ENCODE peak calls at places on chromosomes 3 and 15, in six cellular contexts. One of them, this sample, is unnamed.

GRCh38 chr3:11724615-11725339 is 81.1 kb upstream of the VGLL4 start:
- DNase-seq in CD4-positive, CD25-positive, alpha-beta regulatory T cell: no peak
- DNase-seq in sigmoid colon: no peak
- DNase-seq in endothelial cell of umbilical vein: no peak
- DNase-seq in neural progenitor cell: no peak
- DNase-seq in cardiac muscle cell: no peak
- DNase-seq in this sample: no peak

GRCh38 chr3:37491343-37491742 is 317.0 kb upstream of the LRRFIP2 start:
- DNase-seq in sigmoid colon: no peak
- DNase-seq in cardiac muscle cell: no peak
- DNase-seq in CD4-positive, CD25-positive, alpha-beta regulatory T cell: no peak
- DNase-seq in neural progenitor cell: no peak
- DNase-seq in endothelial cell of umbilical vein: no peak
- DNase-seq in this sample: no peak

GRCh38 chr15:39495871-39496459 is 84.9 kb upstream of the THBS1 start:
- DNase-seq in endothelial cell of umbilical vein: no peak
- DNase-seq in sigmoid colon: no peak
- DNase-seq in neural progenitor cell: no peak
- DNase-seq in cardiac muscle cell: no peak
- DNase-seq in CD4-positive, CD25-positive, alpha-beta regulatory T cell: no peak
- DNase-seq in this sample: no peak

GRCh38 chr3:148203263-148204010 is 494.3 kb upstream of the AGTR1 start:
- DNase-seq in CD4-positive, CD25-positive, alpha-beta regulatory T cell: no peak
- DNase-seq in cardiac muscle cell: no peak
- DNase-seq in endothelial cell of umbilical vein: no peak
- DNase-seq in sigmoid colon: no peak
- DNase-seq in neural progenitor cell: peak
- DNase-seq in this sample: no peak

GRCh38 chr3:158991146-158991705 is 189.4 kb downstream of the MFSD1 start:
- DNase-seq in neural progenitor cell: peak
- DNase-seq in sigmoid colon: no peak
- DNase-seq in cardiac muscle cell: no peak
- DNase-seq in CD4-positive, CD25-positive, alpha-beta regulatory T cell: no peak
- DNase-seq in endothelial cell of umbilical vein: no peak
- DNase-seq in this sample: peak

GRCh38 chr3:156665296-156665695 is 9.1 kb upstream of the TIPARP start:
- DNase-seq in cardiac muscle cell: no peak
- DNase-seq in sigmoid colon: no peak
- DNase-seq in neural progenitor cell: no peak
- DNase-seq in endothelial cell of umbilical vein: peak
- DNase-seq in CD4-positive, CD25-positive, alpha-beta regulatory T cell: no peak
- DNase-seq in this sample: no peak

GRCh38 chr3:173865900-173866498 is 468.5 kb downstream of the NLGN1 start:
- DNase-seq in sigmoid colon: no peak
- DNase-seq in CD4-positive, CD25-positive, alpha-beta regulatory T cell: no peak
- DNase-seq in endothelial cell of umbilical vein: no peak
- DNase-seq in cardiac muscle cell: no peak
- DNase-seq in neural progenitor cell: no peak
- DNase-seq in this sample: no peak

GRCh38 chr3:40336511-40337135 is 27.1 kb downstream of the EIF1B start:
- DNase-seq in neural progenitor cell: no peak
- DNase-seq in cardiac muscle cell: peak
- DNase-seq in sigmoid colon: no peak
- DNase-seq in endothelial cell of umbilical vein: no peak
- DNase-seq in CD4-positive, CD25-positive, alpha-beta regulatory T cell: no peak
- DNase-seq in this sample: no peak

GRCh38 chr3:155179966-155180757 is 100.0 kb downstream of the MME start:
- DNase-seq in cardiac muscle cell: no peak
- DNase-seq in neural progenitor cell: no peak
- DNase-seq in sigmoid colon: no peak
- DNase-seq in CD4-positive, CD25-positive, alpha-beta regulatory T cell: no peak
- DNase-seq in endothelial cell of umbilical vein: no peak
- DNase-seq in this sample: no peak

GRCh38 chr15:93058904-93059427 is 30.0 kb downstream of the RGMA start:
- DNase-seq in CD4-positive, CD25-positive, alpha-beta regulatory T cell: no peak
- DNase-seq in cardiac muscle cell: no peak
- DNase-seq in endothelial cell of umbilical vein: no peak
- DNase-seq in sigmoid colon: no peak
- DNase-seq in neural progenitor cell: no peak
- DNase-seq in this sample: peak

GRCh38 chr3:57596495-57597239 is 477 bp downstream of the ARF4 start:
- DNase-seq in endothelial cell of umbilical vein: peak
- DNase-seq in sigmoid colon: peak
- DNase-seq in cardiac muscle cell: peak
- DNase-seq in CD4-positive, CD25-positive, alpha-beta regulatory T cell: peak
- DNase-seq in neural progenitor cell: peak
- DNase-seq in this sample: peak

DNA sequence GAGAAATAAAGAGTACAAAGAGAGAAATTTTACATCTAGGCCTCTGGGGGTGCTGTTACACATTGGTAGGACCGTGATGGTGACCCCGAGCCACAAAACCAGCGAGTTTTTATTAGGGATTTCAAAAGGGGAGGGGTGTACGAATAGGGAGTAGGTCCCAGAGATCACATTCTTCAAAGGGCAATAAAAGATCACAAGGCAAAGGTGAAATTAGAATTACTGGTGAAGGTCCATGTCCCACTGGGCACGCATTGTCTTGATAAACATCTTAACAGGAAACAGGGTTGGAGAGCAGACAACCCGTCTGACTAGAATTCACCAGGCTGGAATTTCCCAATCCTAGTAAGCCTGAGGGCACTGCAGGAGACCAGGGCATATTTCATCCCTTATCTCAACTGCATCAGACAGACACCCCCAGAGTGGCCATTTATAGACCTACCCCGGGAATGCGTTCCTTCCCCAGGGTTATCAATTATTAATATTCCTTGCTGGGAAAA is 4.3 kb downstream of the IRAK2 start:
- DNase-seq in neural progenitor cell: no peak
- DNase-seq in cardiac muscle cell: no peak
- DNase-seq in sigmoid colon: no peak
- DNase-seq in endothelial cell of umbilical vein: no peak
- DNase-seq in CD4-positive, CD25-positive, alpha-beta regulatory T cell: no peak
- DNase-seq in this sample: no peak
- H3K4me3 ChIP-seq in neural progenitor cell: no peak
- H3K4me3 ChIP-seq in cardiac muscle cell: no peak
- H3K4me3 ChIP-seq in sigmoid colon: no peak
- H3K4me3 ChIP-seq in endothelial cell of umbilical vein: no peak
- H3K4me3 ChIP-seq in CD4-positive, CD25-positive, alpha-beta regulatory T cell: no peak
- H3K4me3 ChIP-seq in this sample: no peak

GRCh38 chr3:105353485-105354161 is 13.1 kb upstream of the ALCAM start:
- DNase-seq in neural progenitor cell: peak
- DNase-seq in endothelial cell of umbilical vein: peak
- DNase-seq in CD4-positive, CD25-positive, alpha-beta regulatory T cell: no peak
- DNase-seq in sigmoid colon: no peak
- DNase-seq in cardiac muscle cell: peak
- DNase-seq in this sample: no peak
- H3K4me3 ChIP-seq in neural progenitor cell: peak
- H3K4me3 ChIP-seq in endothelial cell of umbilical vein: peak
- H3K4me3 ChIP-seq in CD4-positive, CD25-positive, alpha-beta regulatory T cell: no peak
- H3K4me3 ChIP-seq in sigmoid colon: peak
- H3K4me3 ChIP-seq in cardiac muscle cell: peak
- H3K4me3 ChIP-seq in this sample: no peak

DNA sequence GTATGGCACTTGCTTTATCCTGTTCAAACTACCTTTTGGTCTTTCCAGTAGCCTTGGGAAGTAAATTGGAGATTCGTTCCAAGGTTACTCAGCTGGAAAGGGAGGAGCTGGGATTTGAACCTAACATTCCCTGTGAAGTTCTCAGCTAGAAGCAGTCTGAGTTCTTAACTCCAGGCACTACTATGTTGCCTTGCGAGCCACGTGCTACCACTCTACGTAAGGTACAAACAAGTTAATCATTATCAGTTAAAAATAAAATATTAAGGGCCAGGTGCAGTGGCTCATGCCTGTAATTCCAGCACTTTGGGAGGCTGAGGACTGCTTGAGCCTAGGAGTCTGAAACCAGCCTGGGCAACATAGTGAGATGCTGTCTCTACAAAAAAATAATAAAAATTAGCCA is 30.7 kb upstream of the CDCP1 start:
- DNase-seq in CD4-positive, CD25-positive, alpha-beta regulatory T cell: no peak
- DNase-seq in neural progenitor cell: no peak
- DNase-seq in endothelial cell of umbilical vein: no peak
- DNase-seq in sigmoid colon: no peak
- DNase-seq in cardiac muscle cell: no peak
- DNase-seq in this sample: no peak
- H3K4me3 ChIP-seq in CD4-positive, CD25-positive, alpha-beta regulatory T cell: no peak
- H3K4me3 ChIP-seq in neural progenitor cell: no peak
- H3K4me3 ChIP-seq in endothelial cell of umbilical vein: no peak
- H3K4me3 ChIP-seq in sigmoid colon: no peak
- H3K4me3 ChIP-seq in cardiac muscle cell: no peak
- H3K4me3 ChIP-seq in this sample: no peak

DNA sequence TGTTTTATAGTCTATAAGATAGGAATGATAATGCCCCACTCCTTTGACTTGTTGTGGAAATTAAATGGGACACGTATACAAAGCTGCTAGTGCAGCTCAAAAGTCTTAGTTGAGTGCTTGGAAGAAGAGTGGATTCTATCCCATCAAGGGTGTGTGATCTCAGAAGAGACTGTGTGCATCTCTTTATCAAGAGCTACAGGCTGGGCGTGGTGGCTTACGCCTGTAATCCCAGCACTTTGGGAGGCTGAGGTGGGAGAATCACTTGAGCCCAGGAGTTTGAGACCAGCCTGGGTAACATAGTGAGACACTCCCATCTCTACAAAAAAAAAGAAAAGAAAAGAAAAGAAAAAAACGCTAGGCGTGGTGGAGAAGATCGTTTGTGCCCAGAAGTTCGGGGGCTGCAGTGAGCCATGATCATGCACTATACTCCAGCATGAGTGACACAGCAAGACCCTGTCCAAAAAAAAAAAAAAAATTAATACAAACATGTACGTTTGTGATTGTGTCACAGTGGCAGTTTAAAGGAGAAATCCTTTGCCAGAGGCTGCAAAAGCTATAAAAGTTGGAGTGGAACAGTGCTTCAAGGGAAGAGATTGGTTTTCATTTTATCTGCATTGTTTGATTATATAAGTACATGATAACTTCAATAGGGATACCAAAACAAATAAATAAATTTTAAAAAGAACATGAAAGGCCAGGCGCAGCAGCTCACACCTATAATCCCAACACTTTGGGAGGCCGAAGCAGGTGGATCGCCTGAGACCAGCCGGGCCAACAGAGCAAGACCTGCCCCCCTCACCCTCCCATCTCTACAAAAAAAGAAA is 895 bp upstream of the DIS3L start:
- DNase-seq in neural progenitor cell: no peak
- DNase-seq in CD4-positive, CD25-positive, alpha-beta regulatory T cell: no peak
- DNase-seq in endothelial cell of umbilical vein: no peak
- DNase-seq in sigmoid colon: no peak
- DNase-seq in cardiac muscle cell: no peak
- DNase-seq in this sample: no peak
- H3K4me3 ChIP-seq in neural progenitor cell: peak
- H3K4me3 ChIP-seq in CD4-positive, CD25-positive, alpha-beta regulatory T cell: peak
- H3K4me3 ChIP-seq in endothelial cell of umbilical vein: peak
- H3K4me3 ChIP-seq in sigmoid colon: peak
- H3K4me3 ChIP-seq in cardiac muscle cell: peak
- H3K4me3 ChIP-seq in this sample: peak

DNA sequence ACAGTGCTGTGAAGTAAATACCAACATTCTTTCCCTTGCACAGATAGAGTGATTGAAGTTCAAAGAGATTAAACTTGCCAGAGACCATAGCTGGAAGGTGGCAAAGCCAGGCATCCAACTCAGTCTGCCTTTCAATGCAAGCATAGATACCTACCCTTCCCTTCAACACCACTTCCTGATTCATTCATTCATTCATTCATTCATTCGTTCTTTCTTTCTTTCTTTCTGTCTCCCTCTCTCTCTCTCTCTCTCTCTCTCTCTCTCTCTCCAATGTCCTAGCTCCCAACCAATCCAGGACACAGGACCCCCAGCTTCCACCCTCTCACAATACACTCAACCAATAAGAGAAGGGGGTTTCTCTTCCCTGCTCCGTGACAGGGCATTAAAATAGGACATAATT is 12.3 kb downstream of the THRB start:
- DNase-seq in neural progenitor cell: no peak
- DNase-seq in cardiac muscle cell: no peak
- DNase-seq in sigmoid colon: no peak
- DNase-seq in endothelial cell of umbilical vein: no peak
- DNase-seq in CD4-positive, CD25-positive, alpha-beta regulatory T cell: no peak
- DNase-seq in this sample: no peak
- H3K4me3 ChIP-seq in neural progenitor cell: no peak
- H3K4me3 ChIP-seq in cardiac muscle cell: no peak
- H3K4me3 ChIP-seq in sigmoid colon: no peak
- H3K4me3 ChIP-seq in endothelial cell of umbilical vein: no peak
- H3K4me3 ChIP-seq in CD4-positive, CD25-positive, alpha-beta regulatory T cell: no peak
- H3K4me3 ChIP-seq in this sample: no peak

DNA sequence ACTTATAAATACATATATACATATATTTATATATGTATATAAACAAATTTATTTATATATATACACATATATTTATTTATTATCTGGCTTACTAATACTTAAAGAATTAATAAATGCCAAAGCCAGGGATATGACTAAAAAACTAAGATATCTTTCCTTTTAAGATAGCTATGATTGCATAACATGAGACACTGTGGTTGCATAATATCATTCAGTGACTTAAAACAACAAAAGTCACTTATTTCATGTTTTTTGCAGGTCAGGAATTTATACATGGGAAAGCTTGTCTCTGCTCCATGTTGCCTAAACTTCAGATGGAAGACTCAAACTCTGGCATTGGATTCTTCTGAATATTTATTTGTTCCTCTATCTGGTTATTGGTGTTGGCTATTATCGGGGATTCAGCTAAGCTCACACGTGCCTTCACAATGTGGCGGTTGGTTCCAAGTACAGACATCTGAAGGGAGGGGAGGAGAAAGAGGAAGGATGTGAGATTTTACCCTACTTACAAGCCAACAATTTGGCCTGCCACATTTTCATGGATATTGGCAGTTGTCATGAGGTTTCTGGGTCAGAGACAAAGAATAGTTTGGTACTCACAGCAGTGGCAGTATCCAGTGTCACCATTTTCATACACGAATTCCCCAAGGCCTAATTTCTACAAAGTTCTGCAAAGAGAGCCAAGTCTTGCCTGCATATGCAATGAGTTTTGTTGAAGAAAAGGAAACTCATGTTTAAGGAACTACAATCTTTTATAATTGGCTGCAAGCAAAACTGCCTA is 381.6 kb downstream of the EPHA3 start:
- DNase-seq in cardiac muscle cell: no peak
- DNase-seq in neural progenitor cell: no peak
- DNase-seq in endothelial cell of umbilical vein: no peak
- DNase-seq in CD4-positive, CD25-positive, alpha-beta regulatory T cell: no peak
- DNase-seq in sigmoid colon: no peak
- DNase-seq in this sample: no peak
- H3K4me3 ChIP-seq in cardiac muscle cell: no peak
- H3K4me3 ChIP-seq in neural progenitor cell: no peak
- H3K4me3 ChIP-seq in endothelial cell of umbilical vein: no peak
- H3K4me3 ChIP-seq in CD4-positive, CD25-positive, alpha-beta regulatory T cell: no peak
- H3K4me3 ChIP-seq in sigmoid colon: no peak
- H3K4me3 ChIP-seq in this sample: no peak

DNA sequence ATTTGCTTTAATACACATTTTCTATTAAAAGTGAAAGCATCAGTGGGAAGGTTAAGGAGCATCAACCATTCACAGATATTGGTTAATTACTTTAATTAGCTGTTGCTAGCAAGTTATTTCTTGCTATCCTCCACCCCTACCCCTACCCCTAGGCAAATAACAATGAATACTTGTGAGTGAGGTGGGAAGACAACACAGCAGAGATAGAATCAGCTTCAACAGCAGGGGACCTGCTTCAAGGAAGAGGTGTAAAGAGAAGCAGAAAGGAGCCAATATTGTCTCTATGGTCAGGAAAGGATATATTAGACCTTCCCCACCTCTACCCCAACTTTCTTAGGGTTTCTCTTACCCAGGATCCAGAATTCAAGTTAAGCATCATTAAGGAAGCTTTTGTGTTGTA is 149.4 kb downstream of the SNRK start:
- DNase-seq in cardiac muscle cell: no peak
- DNase-seq in endothelial cell of umbilical vein: no peak
- DNase-seq in sigmoid colon: no peak
- DNase-seq in neural progenitor cell: no peak
- DNase-seq in CD4-positive, CD25-positive, alpha-beta regulatory T cell: no peak
- DNase-seq in this sample: no peak
- H3K4me3 ChIP-seq in cardiac muscle cell: no peak
- H3K4me3 ChIP-seq in endothelial cell of umbilical vein: no peak
- H3K4me3 ChIP-seq in sigmoid colon: no peak
- H3K4me3 ChIP-seq in neural progenitor cell: no peak
- H3K4me3 ChIP-seq in CD4-positive, CD25-positive, alpha-beta regulatory T cell: no peak
- H3K4me3 ChIP-seq in this sample: no peak